ENCODE peak calls at places on chromosomes 12 and 14, in five cellular contexts. K is H1, C is tibial nerve, H is stomach, S is ovary. J is an unnamed sample.

GRCh38 chr12:26113194-26113654 is 11.6 kb downstream of the BHLHE41 start:
- DNase-seq in K (no peak), C (peak; percentile 59), H (no peak), S (no peak), J (no peak)

GRCh38 chr12:21413369-21414277 is 23.8 kb upstream of the PYROXD1 start:
- DNase-seq in K (no peak), C (no peak), H (no peak), S (no peak), J (no peak)

GRCh38 chr12:12590961-12591360 is 20.7 kb upstream of the CREBL2 start:
- DNase-seq in K (no peak), C (no peak), H (no peak), S (no peak), J (no peak)

GRCh38 chr12:41963398-41963797 is 181.3 kb downstream of the GXYLT1 start:
- DNase-seq in K (no peak), C (no peak), H (no peak), S (no peak), J (no peak)

GRCh38 chr14:59217011-59217410 is 28.5 kb downstream of the DAAM1 start:
- DNase-seq in K (no peak), C (no peak), H (no peak), S (no peak), J (no peak)

GRCh38 chr12:64383675-64384074 is 6.9 kb downstream of the C12orf56 start:
- DNase-seq in K (no peak), C (no peak), H (no peak), S (no peak), J (no peak)

GRCh38 chr12:64618953-64619590 is 8.8 kb downstream of the RASSF3 start:
- DNase-seq in K (no peak), C (no peak), H (no peak), S (no peak), J (no peak)

GRCh38 chr12:100279612-100280244 is 12.8 kb downstream of the SCYL2 start:
- DNase-seq in K (no peak), C (no peak), H (no peak), S (no peak), J (no peak)

GRCh38 chr12:69501154-69501895 is 31.1 kb downstream of the FRS2 start:
- DNase-seq in K (no peak), C (no peak), H (no peak), S (no peak), J (no peak)

GRCh38 chr12:95583933-95584332 is 32.7 kb upstream of the USP44 start:
- DNase-seq in K (no peak), C (no peak), H (no peak), S (no peak), J (no peak)

GRCh38 chr14:73788871-73789590 is 62.6 kb upstream of the PTGR2 start:
- DNase-seq in K (no peak), C (no peak), H (no peak), S (no peak), J (peak; percentile 9)

GRCh38 chr14:101313268-101313667 is 248.0 kb upstream of the DIO3 start:
- DNase-seq in K (peak; percentile 58), C (no peak), H (no peak), S (no peak), J (no peak)

GRCh38 chr12:118098911-118099671 is 4.7 kb downstream of the VSIG10 start:
- DNase-seq in K (no peak), C (no peak), H (no peak), S (no peak), J (no peak)

GRCh38 chr14:71137536-71138235 is 230.4 kb downstream of the PCNX1 start:
- DNase-seq in K (peak; percentile 17), C (no peak), H (no peak), S (no peak), J (no peak)

GRCh38 chr14:29390046-29390841 is 537.4 kb downstream of the PRKD1 start:
- DNase-seq in K (no peak), C (no peak), H (no peak), S (no peak), J (no peak)

GRCh38 chr12:123050331-123050809 is 69.9 kb downstream of the ARL6IP4 start:
- DNase-seq in K (no peak), C (no peak), H (no peak), S (no peak), J (no peak)

GRCh38 chr12:75308279-75308678 is 21.8 kb downstream of the CAPS2 start:
- DNase-seq in K (no peak), C (no peak), H (no peak), S (no peak), J (no peak)

GRCh38 chr12:111211910-111212757 is 156.8 kb downstream of the PHETA1 start:
- DNase-seq in K (peak; percentile 77), C (no peak), H (no peak), S (no peak), J (no peak)

GRCh38 chr12:6215120-6215807 is 15.1 kb downstream of the CD9 start:
- DNase-seq in K (peak; percentile 62), C (no peak), H (no peak), S (no peak), J (peak; percentile 63)
- H3K4me1 ChIP-seq in K (peaks cover 50% of the 10 kb centered on the region), C (no peaks in the 10 kb centered on the region), H (peaks cover 96% of the 10 kb centered on the region), S (peaks cover 2% of the 10 kb centered on the region), J (peaks cover 77% of the 10 kb centered on the region)

DNA sequence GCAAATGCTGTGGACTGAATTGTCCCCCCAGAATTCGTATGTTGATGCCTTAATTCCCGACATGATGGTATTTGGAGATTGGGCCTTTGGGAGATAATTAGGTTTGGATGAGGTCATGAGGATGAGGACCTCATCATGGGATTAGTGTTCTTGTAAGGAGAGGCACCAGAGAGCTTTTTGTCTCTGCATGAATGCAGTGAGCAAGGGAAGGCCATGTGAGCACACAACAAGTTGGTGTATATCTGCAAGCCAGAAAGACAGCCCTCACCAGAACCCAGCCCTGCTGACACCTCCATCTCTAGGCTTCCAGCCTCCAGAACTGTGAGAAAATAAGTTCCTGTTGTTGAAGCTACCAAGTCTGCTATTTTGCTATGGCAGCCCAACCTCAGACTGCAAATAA is 51.9 kb upstream of the SMCO2 start:
- DNase-seq in K (no peak), C (no peak), H (no peak), S (no peak), J (no peak)
- TF ChIP-seq EP300 in K (no peak), C (no peak), H (no peak), S (no peak), J (no peak)

DNA sequence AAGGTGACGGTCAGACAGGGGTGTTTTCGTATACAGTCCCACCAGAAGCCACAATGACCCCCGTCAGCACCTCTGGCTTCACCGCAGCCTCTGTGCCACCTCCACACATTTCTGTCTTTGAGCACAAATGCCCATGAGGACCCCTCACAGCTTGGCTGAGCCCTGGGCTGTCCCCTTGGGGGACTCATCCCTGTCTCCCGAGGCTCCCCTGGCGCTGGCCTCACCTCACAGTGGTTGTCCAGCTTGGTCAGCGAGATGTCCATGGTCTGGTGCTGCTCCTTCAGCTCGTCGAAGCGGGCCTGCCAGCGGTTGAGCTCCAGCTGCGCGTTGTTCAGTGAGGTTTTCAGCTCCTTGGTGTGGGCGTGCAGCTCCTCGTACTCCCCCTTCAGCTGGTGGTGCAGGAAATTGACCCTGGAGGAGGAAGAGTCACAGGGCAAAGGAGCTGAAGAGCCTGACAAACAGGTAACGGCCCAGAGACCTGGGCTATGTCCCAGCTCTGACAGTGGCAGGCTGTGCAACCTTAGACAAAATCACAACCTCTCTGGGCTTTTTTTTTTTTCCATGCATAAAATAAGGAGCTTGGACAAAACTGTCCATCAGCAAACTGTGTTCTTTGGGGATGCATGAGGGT is 52.7 kb upstream of the GPR68 start:
- DNase-seq in K (no peak), C (no peak), H (no peak), S (no peak), J (no peak)
- TF ChIP-seq POLR2A in K (no peak), C (no peak), H (no peak), S (no peak), J (no peak)

GRCh38 chr12:47889040-47889439 is 15.8 kb downstream of the VDR start:
- DNase-seq in K (no peak), C (no peak), H (no peak), S (no peak), J (peak; percentile 50)

GRCh38 chr12:47887529-47887928 is 17.3 kb downstream of the VDR start:
- DNase-seq in K (no peak), C (no peak), H (no peak), S (no peak), J (no peak)

GRCh38 chr12:47885566-47885965 is 19.2 kb downstream of the VDR start:
- DNase-seq in K (no peak), C (no peak), H (no peak), S (no peak), J (peak; percentile 77)

GRCh38 chr12:47886471-47887240 is 18.1 kb downstream of the VDR start:
- DNase-seq in K (no peak), C (no peak), H (no peak), S (no peak), J (no peak)

DNA sequence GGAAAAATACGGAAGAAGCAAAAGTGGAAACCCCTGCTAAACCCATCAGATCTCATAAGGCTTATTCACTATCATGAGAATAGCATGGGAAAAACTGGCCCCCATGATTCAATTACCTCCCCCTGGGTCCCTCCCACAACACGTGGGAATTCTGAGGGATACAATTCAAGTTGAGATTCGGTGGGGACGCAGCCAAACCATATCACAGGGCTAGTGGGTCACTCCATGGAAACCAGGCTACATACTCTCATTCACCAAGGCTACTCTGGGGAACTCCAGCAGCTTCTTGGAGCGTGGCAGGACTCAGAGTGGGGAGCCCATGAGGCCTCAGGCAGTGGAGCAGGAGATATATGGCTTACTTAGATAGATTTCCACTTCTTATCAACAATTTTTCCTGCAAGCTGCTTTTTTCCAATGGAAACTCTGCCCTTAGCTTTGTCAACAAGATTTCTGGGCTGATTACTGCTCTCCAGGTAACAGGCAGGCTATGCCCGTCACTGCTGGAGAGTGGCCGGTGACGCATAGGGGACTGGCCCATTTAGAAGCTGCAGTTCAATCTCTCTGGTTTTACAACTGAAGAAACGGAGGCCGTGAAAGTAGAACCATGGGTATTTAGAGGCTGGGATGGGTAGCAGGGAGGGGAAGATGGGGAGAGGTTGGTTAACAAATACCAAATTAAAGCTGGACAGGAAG is 16.5 kb downstream of the VDR start:
- DNase-seq in K (no peak), C (no peak), H (no peak), S (no peak), J (no peak)
- H3K4me1 ChIP-seq in K (no peaks in the 10 kb centered on the region), C (no peaks in the 10 kb centered on the region), H (peaks cover 1% of the 10 kb centered on the region), S (no peaks in the 10 kb centered on the region), J (peaks cover under 1% of the 10 kb centered on the region)

GRCh38 chr12:121562484-121562883 is 18.3 kb downstream of the KDM2B start:
- DNase-seq in K (no peak), C (no peak), H (no peak), S (no peak), J (no peak)

DNA sequence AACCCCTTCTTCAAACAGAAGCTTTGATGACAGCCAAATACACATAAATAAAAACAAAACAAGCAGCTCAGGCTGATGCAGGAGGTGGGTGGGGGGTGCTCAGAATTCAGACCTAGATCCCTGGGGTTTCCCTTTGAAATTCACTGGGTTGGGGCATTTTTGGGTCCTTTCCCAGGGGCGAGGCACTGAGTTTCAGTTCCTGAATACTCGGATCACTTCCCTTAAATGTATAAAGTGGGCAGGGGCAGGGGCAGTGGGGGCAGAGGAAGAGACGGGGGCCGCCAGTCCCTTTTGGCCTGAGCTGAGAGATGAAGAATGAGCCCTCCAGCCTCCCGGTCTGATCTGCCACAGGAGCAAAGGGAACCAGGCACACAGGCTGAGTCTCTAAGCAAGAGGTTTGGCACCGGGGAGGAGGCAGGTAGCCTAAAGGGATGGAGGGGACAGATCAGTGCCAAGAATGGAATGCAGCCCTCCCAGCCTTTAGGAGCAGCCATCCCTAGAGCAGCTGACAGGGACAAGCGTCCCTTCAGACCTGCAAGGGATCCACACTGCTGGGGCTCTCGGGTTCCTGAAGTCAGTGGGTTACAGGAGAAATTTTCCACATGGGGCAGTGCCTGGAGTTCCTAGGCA is 20.3 kb downstream of the KDM2B start:
- DNase-seq in K (no peak), C (no peak), H (no peak), S (no peak), J (no peak)
- TF ChIP-seq EP300 in K (no peak), C (no peak), H (no peak), S (no peak), J (no peak)